ENCODE peak calls at places on chromosome 21, in six cellular contexts. X, O, K, M, N and L are unnamed samples.

GRCh38 chr21:26072891-26073615 is 97.5 kb downstream of the APP start:
- DNase-seq in X (no peak), O (no peak), K (no peak), M (peak), N (no peak), L (no peak)

GRCh38 chr21:38817371-38818335 is 11.9 kb downstream of the ETS2 start:
- DNase-seq in X (no peak), O (no peak), K (no peak), M (no peak), N (no peak), L (no peak)

GRCh38 chr21:44475266-44475665 is 20.0 kb downstream of the LRRC3 start:
- DNase-seq in X (no peak), O (no peak), K (no peak), M (no peak), N (no peak), L (no peak)

GRCh38 chr21:33514234-33514633 is 22.7 kb upstream of the DNAJC28 start:
- DNase-seq in X (no peak), O (no peak), K (no peak), M (no peak), N (no peak), L (no peak)

GRCh38 chr21:44815852-44816628 is 1.8 kb downstream of the SUMO3 start:
- DNase-seq in X (no peak), O (no peak), K (no peak), M (no peak), N (no peak), L (no peak)

GRCh38 chr21:36330904-36331303 is 10.9 kb downstream of the MORC3 start:
- DNase-seq in X (peak), O (peak), K (peak), M (peak), N (peak), L (peak)

GRCh38 chr21:16342932-16343331 is 613.1 kb downstream of the USP25 start:
- DNase-seq in X (no peak), O (no peak), K (no peak), M (no peak), N (no peak), L (no peak)

GRCh38 chr21:37263827-37264226 is 3.3 kb downstream of the VPS26C start:
- DNase-seq in X (no peak), O (no peak), K (no peak), M (no peak), N (no peak), L (no peak)

GRCh38 chr21:37574316-37574715 is 207.7 kb downstream of the DYRK1A start:
- DNase-seq in X (no peak), O (no peak), K (no peak), M (no peak), N (no peak), L (no peak)

GRCh38 chr21:15301736-15302135 is 236.9 kb upstream of the NRIP1 start:
- DNase-seq in X (no peak), O (no peak), K (no peak), M (no peak), N (no peak), L (no peak)

GRCh38 chr21:44392916-44393315 is 39.5 kb downstream of the TRPM2 start:
- DNase-seq in X (no peak), O (no peak), K (no peak), M (no peak), N (no peak), L (no peak)

GRCh38 chr21:38712076-38712475 is 93.7 kb upstream of the ETS2 start:
- DNase-seq in X (no peak), O (peak), K (no peak), M (peak), N (no peak), L (peak)

GRCh38 chr21:33412832-33413519 is 9.8 kb downstream of the IFNGR2 start:
- DNase-seq in X (no peak), O (no peak), K (peak), M (peak), N (no peak), L (no peak)

GRCh38 chr21:36282568-36283230 is 37.3 kb upstream of the MORC3 start:
- DNase-seq in X (no peak), O (no peak), K (no peak), M (no peak), N (no peak), L (no peak)

GRCh38 chr21:39538453-39539042 is 74.2 kb upstream of the B3GALT5 start:
- DNase-seq in X (no peak), O (no peak), K (no peak), M (no peak), N (no peak), L (no peak)

GRCh38 chr21:25625036-25625435 is 14.0 kb upstream of the JAM2 start:
- DNase-seq in X (no peak), O (no peak), K (no peak), M (no peak), N (no peak), L (no peak)

GRCh38 chr21:38980416-38981319 is 174.9 kb downstream of the ETS2 start:
- DNase-seq in X (no peak), O (no peak), K (no peak), M (no peak), N (no peak), L (peak)

GRCh38 chr21:42685036-42685435 is 31.6 kb downstream of the PDE9A start:
- DNase-seq in X (no peak), O (no peak), K (no peak), M (no peak), N (no peak), L (no peak)

GRCh38 chr21:45228656-45229240 is 58.9 kb downstream of the POFUT2 start:
- DNase-seq in X (no peak), O (no peak), K (no peak), M (no peak), N (no peak), L (no peak)

GRCh38 chr21:36550761-36551160 is 70.8 kb upstream of the CLDN14 start:
- DNase-seq in X (no peak), O (no peak), K (no peak), M (no peak), N (no peak), L (no peak)

GRCh38 chr21:37358392-37358791 is 8.2 kb upstream of the DYRK1A start:
- DNase-seq in X (no peak), O (no peak), K (no peak), M (no peak), N (no peak), L (peak)

GRCh38 chr21:45999581-46000181 is 18.1 kb downstream of the COL6A1 start:
- DNase-seq in X (no peak), O (no peak), K (no peak), M (no peak), N (peak), L (no peak)

GRCh38 chr21:33971492-33972013 is 55.9 kb upstream of the ATP5PO start:
- DNase-seq in X (no peak), O (no peak), K (no peak), M (peak), N (no peak), L (no peak)

GRCh38 chr21:25818156-25818950 is 83.6 kb downstream of the GABPA start:
- DNase-seq in X (no peak), O (no peak), K (no peak), M (no peak), N (no peak), L (no peak)